ENCODE peak calls at places on chromosome 5, in four cellular contexts. M is IMR-90, L is H9, F is H1. V is an unnamed sample.

GRCh38 chr5:169294621-169295020 is 6.3 kb downstream of the SLIT3 start:
- DNase-seq in M (no peak), L (no peak), F (no peak), V (no peak)

GRCh38 chr5:142544946-142545652 is 140.8 kb downstream of the FGF1 start:
- DNase-seq in M (peak; percentile 54), L (no peak), F (no peak), V (peak; percentile 71)

GRCh38 chr5:148290271-148291195 is 21.7 kb upstream of the SPINK7 start:
- DNase-seq in M (peak; percentile 19), L (peak; percentile 53), F (no peak), V (peak; percentile 54)

GRCh38 chr5:168217497-168217896 is 73.9 kb upstream of the WWC1 start:
- DNase-seq in M (no peak), L (no peak), F (no peak), V (no peak)

GRCh38 chr5:135028791-135029467 is 5.1 kb downstream of the PITX1 start:
- DNase-seq in M (no peak), L (peak; percentile 78), F (no peak), V (peak; percentile 73)

GRCh38 chr5:121273818-121274433 is 577.8 kb upstream of the FTMT start:
- DNase-seq in M (peak; percentile 93), L (no peak), F (no peak), V (peak; percentile 59)

GRCh38 chr5:114355086-114355830 is 6.6 kb upstream of the KCNN2 start:
- DNase-seq in M (no peak), L (no peak), F (no peak), V (no peak)

GRCh38 chr5:164501344-164501743 is 995.9 kb downstream of the MAT2B start:
- DNase-seq in M (no peak), L (no peak), F (no peak), V (no peak)

GRCh38 chr5:146852089-146852488 is 26.5 kb downstream of the PPP2R2B start:
- DNase-seq in M (no peak), L (no peak), F (no peak), V (peak; percentile 59)
- H4K5ac ChIP-seq in M (no peak overlapping the region), L (no peak overlapping the region), F (no peak overlapping the region), V (no peak overlapping the region)

DNA sequence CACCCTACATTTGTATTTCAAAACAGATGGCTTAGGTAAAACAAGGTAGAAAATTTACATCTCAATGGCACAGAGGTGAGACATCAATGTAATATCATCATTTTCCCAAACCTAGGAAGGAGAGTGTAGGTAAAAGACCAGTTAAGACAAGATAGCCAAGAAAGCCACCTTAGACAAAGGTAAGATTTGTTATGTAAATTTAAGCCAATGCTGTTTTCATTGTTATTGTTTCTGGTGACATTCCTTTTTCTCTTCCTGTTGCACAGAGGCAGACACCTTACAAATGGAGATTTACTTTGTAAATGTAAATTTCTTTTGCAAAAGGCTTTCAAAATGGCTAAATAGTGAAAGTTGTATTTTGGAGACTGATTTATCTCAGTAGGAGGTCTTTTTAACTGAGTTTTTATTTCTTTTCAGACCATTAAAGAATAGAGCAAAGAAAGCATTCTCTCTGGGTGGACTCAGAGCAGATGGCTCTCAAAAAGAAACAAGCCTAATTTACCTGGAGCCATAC is 159.1 kb downstream of the YIPF5 start:
- DNase-seq in M (no peak), L (no peak), F (no peak), V (no peak)
- H4K5ac ChIP-seq in M (no peak overlapping the region), L (no peak overlapping the region), F (no peak overlapping the region), V (no peak overlapping the region)

GRCh38 chr5:131974956-131975726 is 29.7 kb upstream of the MEIKIN start:
- DNase-seq in M (no peak), L (peak; percentile 47), F (no peak), V (peak; percentile 6)
- H4K5ac ChIP-seq in M (no peak overlapping the region), L (no peak overlapping the region), F (no peak overlapping the region), V (no peak overlapping the region)

GRCh38 chr5:38446029-38446522 is 110.4 kb downstream of the LIFR start:
- DNase-seq in M (no peak), L (no peak), F (no peak), V (no peak)
- H4K5ac ChIP-seq in M (no peak overlapping the region), L (no peak overlapping the region), F (no peak overlapping the region), V (no peak overlapping the region)

GRCh38 chr5:73232266-73233041 is 59.5 kb downstream of the TMEM174 start:
- DNase-seq in M (no peak), L (peak; percentile 56), F (no peak), V (peak; percentile 43)

GRCh38 chr5:73229271-73229670 is 56.3 kb downstream of the TMEM174 start:
- DNase-seq in M (peak; percentile 67), L (no peak), F (no peak), V (no peak)

GRCh38 chr5:73228052-73228451 is 55.1 kb downstream of the TMEM174 start:
- DNase-seq in M (no peak), L (no peak), F (no peak), V (no peak)

GRCh38 chr5:73231245-73231778 is 58.3 kb downstream of the TMEM174 start:
- DNase-seq in M (no peak), L (no peak), F (no peak), V (no peak)

DNA sequence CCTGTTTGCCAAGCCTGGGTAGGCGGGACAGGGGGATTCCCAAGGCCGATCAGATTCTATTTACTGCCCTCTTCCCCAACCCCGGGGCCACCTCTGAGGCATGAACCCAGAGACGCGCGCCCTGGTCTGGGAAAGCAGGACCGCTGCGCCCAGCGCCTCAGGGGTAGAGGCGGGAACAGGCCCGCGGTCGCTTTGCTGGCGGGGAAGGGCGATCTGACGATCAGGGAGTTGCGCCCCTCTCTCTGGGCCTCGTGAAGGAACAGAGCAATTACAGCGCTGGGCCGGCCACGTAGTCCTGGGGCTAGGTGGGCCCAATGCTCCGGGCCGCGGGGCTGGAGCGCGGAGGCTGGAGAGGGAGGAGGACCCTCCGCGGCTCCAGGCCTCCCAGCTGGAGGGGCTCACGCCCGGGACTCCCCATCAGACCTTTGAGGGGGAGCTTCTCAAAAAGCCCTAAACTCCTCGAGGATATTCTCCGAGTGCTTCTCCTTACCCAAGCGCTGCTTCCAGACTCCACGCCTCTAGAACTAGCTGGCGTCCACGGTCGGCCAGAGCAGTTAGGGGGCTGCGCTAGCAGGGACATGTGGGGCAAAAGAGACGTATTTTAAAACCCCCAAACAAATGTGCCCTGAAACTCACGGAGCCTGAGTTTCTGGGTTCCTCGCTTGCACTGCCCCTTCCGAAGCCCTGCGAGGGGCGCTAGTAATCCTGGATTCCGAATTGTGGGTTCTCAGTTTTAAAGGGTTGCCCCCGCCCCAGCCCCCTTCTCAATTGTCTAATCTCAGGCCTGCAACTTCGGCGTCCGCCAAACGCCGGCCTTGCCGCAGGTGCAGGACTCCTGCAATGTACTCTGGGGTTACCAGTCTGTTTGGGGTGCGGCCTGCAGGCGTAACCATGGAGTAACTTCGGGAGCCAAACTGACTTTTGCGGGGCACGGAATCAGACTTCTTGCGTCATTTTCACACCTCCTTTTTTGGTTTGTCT is 57.6 kb downstream of the TMEM174 start:
- DNase-seq in M (no peak), L (peak; percentile 68), F (no peak), V (peak; percentile 51)
- H4K5ac ChIP-seq in M (no peak overlapping the region), L (no peak overlapping the region), F (no peak overlapping the region), V (no peak overlapping the region)

GRCh38 chr5:139454568-139455290 is 7.8 kb downstream of the ECSCR start:
- DNase-seq in M (no peak), L (no peak), F (no peak), V (no peak)
- H4K5ac ChIP-seq in M (no peak overlapping the region), L (no peak overlapping the region), F (no peak overlapping the region), V (no peak overlapping the region)

GRCh38 chr5:179187229-179187678 is 127.1 kb downstream of the ZNF354C start:
- DNase-seq in M (no peak), L (peak; percentile 69), F (no peak), V (peak; percentile 65)

GRCh38 chr5:179184521-179185050 is 124.4 kb downstream of the ZNF354C start:
- DNase-seq in M (no peak), L (no peak), F (no peak), V (no peak)

GRCh38 chr5:179186092-179186419 is 125.9 kb downstream of the ZNF354C start:
- DNase-seq in M (no peak), L (no peak), F (no peak), V (no peak)

GRCh38 chr5:179186801-179187200 is 126.6 kb downstream of the ZNF354C start:
- DNase-seq in M (no peak), L (no peak), F (no peak), V (no peak)

GRCh38 chr5:179185256-179186091 is 125.3 kb downstream of the ZNF354C start:
- DNase-seq in M (no peak), L (no peak), F (no peak), V (no peak)
- H4K5ac ChIP-seq in M (no peak overlapping the region), L (no peak overlapping the region), F (peak overlapping the region; percentile 1), V (no peak overlapping the region)

GRCh38 chr5:60196382-60197113 is 303.0 kb upstream of the PDE4D start:
- DNase-seq in M (peak; percentile 72), L (no peak), F (no peak), V (peak; percentile 51)
- H4K5ac ChIP-seq in M (no peak overlapping the region), L (peak overlapping the region; percentile 17), F (no peak overlapping the region), V (no peak overlapping the region)

DNA sequence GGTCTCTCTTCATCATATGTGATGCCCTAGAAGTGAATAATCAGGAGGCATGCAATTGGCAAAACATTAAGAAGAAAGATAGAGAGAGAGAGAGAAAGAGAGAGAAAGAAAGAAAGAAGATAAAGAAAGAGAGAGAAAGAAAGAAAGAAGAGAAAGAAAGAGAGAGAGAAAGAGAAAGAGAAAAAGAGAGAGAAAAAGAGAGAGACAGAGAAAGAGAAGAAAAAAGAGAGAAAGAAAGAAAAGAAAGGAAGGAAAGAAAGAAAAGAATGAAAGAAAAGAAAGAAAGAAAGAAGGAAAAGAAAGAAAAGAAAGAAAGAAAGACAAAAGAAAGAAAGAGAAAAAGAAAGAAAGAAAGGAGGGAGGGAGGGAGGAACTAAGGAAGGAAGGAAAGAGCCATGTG is 318.9 kb downstream of the ICE1 start:
- DNase-seq in M (no peak), L (no peak), F (no peak), V (no peak)
- H4K5ac ChIP-seq in M (no peak overlapping the region), L (no peak overlapping the region), F (no peak overlapping the region), V (no peak overlapping the region)